ENCODE peak calls at places on chromosomes 13 and 19, in eight cellular contexts. C, O, L, K, Z, B, N and I are unnamed samples. For H3K4me1 and H3K27me3, the result is how much of the 10 kb centered on the place peaks cover.

GRCh38 chr19:11480927-11481776 is at the start of gene ELAVL3:
- DNase-seq in C (no peak), O (peak), L (no peak), K (no peak), Z (no peak), B (peak), N (no peak), I (no peak)

GRCh38 chr19:48458016-48458415 is 2.6 kb downstream of the KCNJ14 start:
- DNase-seq in C (no peak), O (no peak), L (no peak), K (no peak), Z (no peak), B (no peak), N (no peak), I (no peak)

GRCh38 chr19:8085606-8086464 is 33.3 kb downstream of the CCL25 start:
- DNase-seq in C (no peak), O (peak), L (no peak), K (no peak), Z (peak), B (no peak), N (no peak), I (no peak)

GRCh38 chr13:43407023-43407581 is 379.7 kb downstream of the ENOX1 start:
- DNase-seq in C (no peak), O (no peak), L (no peak), K (no peak), Z (no peak), B (no peak), N (no peak), I (no peak)

GRCh38 chr13:113116871-113117271 is 5.7 kb upstream of the F10 start:
- DNase-seq in C (no peak), O (peak), L (no peak), K (no peak), Z (no peak), B (no peak), N (no peak), I (no peak)

GRCh38 chr19:51398096-51398704 is 7.8 kb upstream of the C19orf84 start:
- DNase-seq in C (no peak), O (no peak), L (no peak), K (no peak), Z (peak), B (peak), N (no peak), I (no peak)

GRCh38 chr19:38660724-38661123 is 13.3 kb downstream of the ACTN4 start:
- DNase-seq in C (no peak), O (no peak), L (no peak), K (no peak), Z (no peak), B (no peak), N (no peak), I (no peak)

GRCh38 chr19:45509692-45510015 is 2.4 kb downstream of the VASP start:
- DNase-seq in C (no peak), O (no peak), L (no peak), K (no peak), Z (no peak), B (no peak), N (no peak), I (no peak)

GRCh38 chr19:53908933-53909415 is at the start of gene CACNG7:
- DNase-seq in C (peak), O (peak), L (no peak), K (no peak), Z (no peak), B (peak), N (no peak), I (no peak)

GRCh38 chr13:87376081-87376480 is 295.1 kb upstream of the SLITRK5 start:
- DNase-seq in C (no peak), O (no peak), L (no peak), K (no peak), Z (no peak), B (no peak), N (no peak), I (no peak)

GRCh38 chr19:45171211-45171623 is 6.8 kb downstream of the TRAPPC6A start:
- DNase-seq in C (no peak), O (peak), L (no peak), K (no peak), Z (no peak), B (no peak), N (no peak), I (no peak)

GRCh38 chr13:72648513-72649065 is 78.8 kb downstream of the MZT1 start:
- DNase-seq in C (no peak), O (no peak), L (peak), K (no peak), Z (peak), B (peak), N (no peak), I (no peak)

GRCh38 chr13:20566424-20566916 is 487 bp upstream of the IFT88 start:
- DNase-seq in C (no peak), O (no peak), L (peak), K (no peak), Z (peak), B (peak), N (peak), I (peak)

GRCh38 chr19:41353466-41354342 is at the start of gene TGFB1:
- DNase-seq in C (peak), O (peak), L (no peak), K (peak), Z (peak), B (peak), N (peak), I (peak)
- H3K4me1 ChIP-seq in C (under half), O (under half), L (under half), K (half or more), Z (under half), B (under half), N (under half), I (under half)

DNA sequence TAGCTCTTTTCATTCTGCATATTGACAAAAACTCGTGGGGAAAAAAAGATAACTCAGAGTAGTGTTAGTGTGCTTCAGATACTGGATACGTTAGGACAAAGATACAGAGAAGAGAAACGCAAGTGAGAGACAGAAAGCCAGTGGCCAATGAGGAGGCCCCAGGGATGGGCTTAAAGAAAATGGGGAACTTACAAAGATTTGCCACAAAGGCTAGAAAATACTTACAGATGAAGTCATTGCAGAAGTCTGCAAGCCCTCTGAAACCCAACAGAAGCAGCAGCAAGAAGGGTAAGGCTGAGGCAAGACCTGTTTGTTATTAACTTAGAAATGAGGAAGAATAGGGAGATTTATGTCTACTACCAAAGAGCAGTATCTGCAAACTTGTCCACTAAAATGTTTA is 192.5 kb upstream of the MIR17HG start:
- DNase-seq in C (no peak), O (no peak), L (no peak), K (no peak), Z (no peak), B (peak), N (no peak), I (no peak)
- H3K27ac ChIP-seq in C (no peak), O (no peak), L (no peak), K (no peak), Z (no peak), B (peak), N (no peak), I (peak)

GRCh38 chr13:27833206-27833605 is 40.9 kb downstream of the GSX1 start:
- DNase-seq in C (no peak), O (no peak), L (no peak), K (no peak), Z (no peak), B (no peak), N (no peak), I (peak)

GRCh38 chr13:27839809-27840467 is 47.7 kb downstream of the GSX1 start:
- DNase-seq in C (no peak), O (no peak), L (no peak), K (no peak), Z (peak), B (no peak), N (no peak), I (peak)

GRCh38 chr13:27835799-27836198 is 43.5 kb downstream of the GSX1 start:
- DNase-seq in C (no peak), O (no peak), L (no peak), K (no peak), Z (no peak), B (no peak), N (no peak), I (no peak)

GRCh38 chr13:27830010-27830409 is 37.7 kb downstream of the GSX1 start:
- DNase-seq in C (peak), O (peak), L (no peak), K (peak), Z (peak), B (peak), N (peak), I (peak)

GRCh38 chr13:27834095-27834494 is 41.8 kb downstream of the GSX1 start:
- DNase-seq in C (no peak), O (no peak), L (no peak), K (no peak), Z (no peak), B (no peak), N (no peak), I (peak)
- H3K27me3 ChIP-seq in C (under half), O (half or more), L (under half), K (under half), Z (under half), B (half or more), N (half or more), I (under half)

DNA sequence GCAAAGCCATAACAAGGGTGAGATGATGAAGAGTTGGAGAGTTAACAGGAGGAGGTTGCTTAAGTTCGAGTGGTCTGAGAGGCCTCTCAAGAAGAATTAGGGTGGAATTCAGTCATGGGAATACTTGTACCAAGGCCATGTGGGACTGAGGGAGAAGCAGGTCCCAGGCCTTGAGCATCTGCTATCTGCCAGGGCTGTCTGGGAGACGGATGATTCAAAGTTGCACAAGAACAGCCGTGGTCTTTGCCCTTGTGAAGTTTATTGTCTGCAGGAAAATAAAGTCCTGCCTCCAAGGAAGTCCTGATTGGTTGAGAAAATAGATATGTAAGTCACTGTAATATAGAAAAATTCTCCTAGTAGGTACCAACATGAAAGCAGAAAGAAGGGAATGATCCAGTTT is 178.8 kb upstream of the RFC3 start:
- DNase-seq in C (peak), O (no peak), L (no peak), K (no peak), Z (no peak), B (no peak), N (peak), I (peak)
- H3K4me1 ChIP-seq in C (under half), O (under half), L (under half), K (under half), Z (under half), B (half or more), N (under half), I (under half)

GRCh38 chr13:97892717-97893116 is 60.8 kb upstream of the IPO5 start:
- DNase-seq in C (no peak), O (no peak), L (no peak), K (no peak), Z (peak), B (no peak), N (no peak), I (no peak)

GRCh38 chr13:97895383-97895782 is 58.1 kb upstream of the IPO5 start:
- DNase-seq in C (no peak), O (no peak), L (no peak), K (no peak), Z (no peak), B (no peak), N (no peak), I (no peak)

GRCh38 chr13:97884707-97885468 is 68.6 kb upstream of the IPO5 start:
- DNase-seq in C (no peak), O (no peak), L (no peak), K (no peak), Z (no peak), B (no peak), N (no peak), I (no peak)

DNA sequence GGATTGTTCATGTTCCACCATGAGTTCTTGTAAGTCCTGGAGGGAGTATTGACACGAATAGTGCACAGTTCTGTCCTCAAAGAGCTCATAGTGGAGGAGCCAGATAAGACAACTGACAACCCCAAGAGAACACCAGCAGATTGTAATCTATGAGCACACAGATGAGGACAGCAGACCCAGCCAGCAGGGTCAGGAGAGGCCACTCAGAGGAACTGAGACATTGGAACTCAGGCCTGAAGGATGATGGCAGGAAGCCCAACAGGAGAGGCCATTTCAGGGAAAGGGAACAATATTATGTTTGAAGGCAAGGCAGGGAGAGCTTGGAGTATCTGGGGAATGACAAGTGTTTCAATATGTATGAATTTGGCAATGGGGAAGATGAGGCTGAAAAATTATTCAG is 63.7 kb upstream of the IPO5 start:
- DNase-seq in C (peak), O (no peak), L (no peak), K (no peak), Z (no peak), B (no peak), N (peak), I (no peak)
- H3K27ac ChIP-seq in C (no peak), O (no peak), L (no peak), K (no peak), Z (no peak), B (no peak), N (no peak), I (no peak)